ENCODE peak calls at places on chromosome 11, in five cellular contexts. B, J, M, G and H are unnamed samples.

GRCh38 chr11:120568572-120569307 is 57.2 kb downstream of the GRIK4 start:
- DNase-seq in B (no peak), G (no peak), J (no peak), M (no peak), H (no peak)

GRCh38 chr11:19101803-19102520 is 15.0 kb upstream of the ZDHHC13 start:
- DNase-seq in B (no peak), J (no peak), M (no peak), G (no peak), H (no peak)

GRCh38 chr11:80320765-80321164 is 879.9 kb upstream of the TENM4 start:
- DNase-seq in B (peak; percentile 33), J (no peak), M (no peak), G (no peak), H (no peak)

GRCh38 chr11:77557553-77557952 is 32.2 kb upstream of the AQP11 start:
- DNase-seq in G (no peak), B (peak; percentile 53), M (peak; percentile 35), J (no peak), H (no peak)

GRCh38 chr11:107705027-107705426 is 6.8 kb downstream of the SLN start:
- DNase-seq in M (no peak), J (no peak), B (no peak), G (no peak), H (no peak)

GRCh38 chr11:47104337-47104950 is 72.2 kb downstream of the ARFGAP2 start:
- DNase-seq in M (no peak), B (peak; percentile 24), J (no peak), G (no peak), H (no peak)

GRCh38 chr11:64969209-64969608 is 2.7 kb downstream of the MAJIN start:
- DNase-seq in J (no peak), B (no peak), M (peak; percentile 24), G (no peak), H (no peak)

GRCh38 chr11:106482920-106483761 is 405.7 kb downstream of the AASDHPPT start:
- DNase-seq in J (no peak), M (no peak), G (no peak), B (no peak), H (no peak)

GRCh38 chr11:34397120-34397519 is 39.3 kb upstream of the ABTB2 start:
- DNase-seq in M (no peak), B (no peak), J (no peak), G (no peak), H (no peak)

GRCh38 chr11:86152006-86152862 is 83.3 kb upstream of the PICALM start:
- DNase-seq in M (no peak), G (no peak), J (no peak), B (no peak), H (no peak)

GRCh38 chr11:6404341-6405038 is 14.2 kb downstream of the SMPD1 start:
- DNase-seq in J (no peak), B (no peak), G (peak; percentile 62), M (no peak), H (no peak)

GRCh38 chr11:119709638-119710346 is 19.2 kb downstream of the NECTIN1 start:
- DNase-seq in B (peak; percentile 53), M (no peak), G (no peak), J (no peak), H (no peak)

GRCh38 chr11:10488121-10488580 is 33.1 kb downstream of the AMPD3 start:
- DNase-seq in M (no peak), J (no peak), B (no peak), G (no peak), H (no peak)

GRCh38 chr11:117600261-117600783 is 196.7 kb downstream of the DSCAML1 start:
- DNase-seq in B (no peak), G (no peak), J (no peak), M (no peak), H (no peak)

GRCh38 chr11:36070215-36070976 is 126.5 kb downstream of the LDLRAD3 start:
- DNase-seq in G (no peak), B (peak; percentile 31), J (no peak), M (no peak), H (no peak)

GRCh38 chr11:34145847-34146381 is 40.5 kb downstream of the NAT10 start:
- DNase-seq in J (no peak), B (no peak), G (no peak), M (no peak), H (no peak)

GRCh38 chr11:77175869-77176539 is 48.0 kb downstream of the MYO7A start:
- DNase-seq in M (peak; percentile 21), J (no peak), G (peak; percentile 9), B (peak; percentile 66), H (no peak)

GRCh38 chr11:18368236-18368635 is 26.1 kb upstream of the LDHA start:
- DNase-seq in B (no peak), M (no peak), G (no peak), J (no peak), H (no peak)

GRCh38 chr11:44638032-44638431 is 72.6 kb downstream of the CD82 start:
- DNase-seq in J (no peak), G (no peak), B (no peak), M (peak; percentile 51), H (no peak)

GRCh38 chr11:65491614-65492386 is 7.0 kb upstream of the MALAT1 start:
- DNase-seq in J (peak; percentile 81), B (peak; percentile 57), G (no peak), M (peak; percentile 86), H (no peak)

GRCh38 chr11:61551630-61552029 is 29.2 kb downstream of the SYT7 start:
- DNase-seq in G (no peak), B (no peak), J (no peak), M (no peak), H (no peak)

GRCh38 chr11:119993732-119994131 is 144.2 kb downstream of the TRIM29 start:
- DNase-seq in M (peak; percentile 36), J (no peak), B (no peak), G (no peak), H (no peak)

GRCh38 chr11:62119569-62119968 is 4.2 kb upstream of the INCENP start:
- DNase-seq in M (no peak), B (no peak), G (no peak), J (no peak), H (no peak)

GRCh38 chr11:65778901-65779668 is 1.7 kb downstream of the AP5B1 start:
- DNase-seq in G (no peak), M (no peak), B (no peak), J (no peak), H (no peak)

GRCh38 chr11:12245091-12245490 is 132.3 kb upstream of the PARVA start:
- DNase-seq in B (no peak), G (no peak), J (no peak), M (no peak), H (no peak)

GRCh38 chr11:64872790-64873488 is 5.5 kb downstream of the EHD1 start:
- DNase-seq in J (no peak), B (no peak), M (peak; percentile 11), G (no peak), H (no peak)

GRCh38 chr11:44285756-44286155 is 24.2 kb downstream of the ALX4 start:
- DNase-seq in J (no peak), B (no peak), M (no peak), G (no peak), H (no peak)

GRCh38 chr11:63574856-63575602 is 11.8 kb upstream of the PLAAT2 start:
- DNase-seq in B (no peak), G (no peak), M (peak; percentile 18), J (peak; percentile 31), H (no peak)

GRCh38 chr11:93543292-93543977 is at the start of gene SMCO4:
- DNase-seq in B (peak; percentile 90), M (peak; percentile 91), J (peak; percentile 61), G (peak; percentile 68), H (peak; percentile 42)

GRCh38 chr11:20617346-20617745 is 17.9 kb downstream of the SLC6A5 start:
- DNase-seq in M (no peak), G (no peak), J (no peak), B (no peak), H (no peak)

GRCh38 chr11:100791873-100792272 is 104.8 kb downstream of the ARHGAP42 start:
- DNase-seq in J (no peak), B (no peak), G (no peak), M (no peak), H (no peak)

GRCh38 chr11:61742391-61742790 is 10.0 kb upstream of the MYRF start:
- DNase-seq in M (peak; percentile 52), J (no peak), G (no peak), B (no peak), H (no peak)